ENCODE peak calls at places on chromosomes 13 and 19, in eight cellular contexts. X, S, H, U, I, T, N and F are unnamed samples.

GRCh38 chr13:45242070-45242469 is 41.2 kb upstream of the KCTD4 start:
- DNase-seq in U (no peak), I (no peak), H (no peak), N (no peak), T (no peak), S (no peak), X (no peak), F (peak; percentile 56)

GRCh38 chr13:34587586-34587985 is 354.5 kb upstream of the NBEA start:
- DNase-seq in X (no peak), N (no peak), S (no peak), H (no peak), I (no peak), T (no peak), U (no peak), F (no peak)

GRCh38 chr13:44191504-44192171 is 182.0 kb upstream of the SERP2 start:
- DNase-seq in X (no peak), T (no peak), I (no peak), U (peak; percentile 27), S (peak; percentile 70), N (peak; percentile 57), H (peak; percentile 61), F (peak; percentile 93)

GRCh38 chr13:85261757-85262346 is 537.4 kb downstream of the SLITRK6 start:
- DNase-seq in U (no peak), N (no peak), T (no peak), X (no peak), I (no peak), H (no peak), S (no peak), F (peak; percentile 0)

GRCh38 chr13:102220681-102221228 is 181.1 kb downstream of the FGF14 start:
- DNase-seq in H (no peak), N (no peak), S (no peak), T (no peak), I (no peak), X (no peak), U (no peak), F (no peak)

GRCh38 chr19:961866-962620 is 22.1 kb upstream of the WDR18 start:
- DNase-seq in X (no peak), H (no peak), I (no peak), N (no peak), S (no peak), U (no peak), T (no peak), F (peak; percentile 34)

GRCh38 chr13:20901668-20902437 is 693 bp downstream of the XPO4 start:
- DNase-seq in S (no peak), N (peak; percentile 27), H (peak; percentile 2), T (no peak), X (no peak), U (no peak), I (no peak), F (peak; percentile 38)

GRCh38 chr19:13318190-13318589 is 168.0 kb downstream of the IER2 start:
- DNase-seq in N (no peak), T (no peak), U (no peak), H (no peak), I (no peak), X (no peak), S (no peak), F (no peak)

GRCh38 chr13:46031581-46032263 is 20.8 kb downstream of the ZC3H13 start:
- DNase-seq in H (no peak), U (no peak), X (no peak), N (no peak), T (no peak), I (no peak), S (no peak), F (peak; percentile 63)

GRCh38 chr19:51422053-51422448 is 4.6 kb upstream of the SIGLEC10 start:
- DNase-seq in N (no peak), S (peak; percentile 53), U (peak; percentile 87), X (no peak), I (peak; percentile 18), H (peak; percentile 12), T (peak; percentile 24), F (peak; percentile 60)

GRCh38 chr19:33472696-33473624 is 48.6 kb downstream of the PEPD start:
- DNase-seq in I (peak; percentile 72), X (no peak), N (no peak), U (no peak), H (peak; percentile 99), S (peak; percentile 74), T (no peak), F (peak; percentile 99)

GRCh38 chr19:19064098-19064722 is 416 bp downstream of the SLC25A42 start:
- DNase-seq in X (no peak), H (no peak), U (no peak), N (no peak), S (no peak), T (peak; percentile 45), I (no peak), F (peak; percentile 14)

GRCh38 chr19:5947435-5947834 is 30.5 kb downstream of the RANBP3 start:
- DNase-seq in H (peak; percentile 27), T (no peak), S (peak; percentile 48), X (no peak), I (no peak), N (peak; percentile 41), U (no peak), F (peak; percentile 93)

GRCh38 chr19:40754611-40755247 is 3.7 kb downstream of the SNRPA start:
- DNase-seq in S (no peak), N (no peak), T (no peak), U (no peak), I (no peak), X (no peak), H (no peak), F (peak; percentile 36)

GRCh38 chr13:53281677-53282076 is 253.1 kb downstream of the OLFM4 start:
- DNase-seq in N (no peak), X (no peak), I (no peak), U (no peak), H (no peak), T (no peak), S (no peak), F (no peak)

GRCh38 chr13:69524459-69525155 is 583.0 kb upstream of the ATXN8OS start:
- DNase-seq in N (no peak), U (no peak), I (no peak), H (no peak), S (no peak), X (no peak), T (no peak), F (no peak)
- TF ChIP-seq CTCF in N (no peak), U (no peak), I (no peak), H (peak; percentile 30), S (peak; percentile 37), X (no peak), T (no peak), F (peak; percentile 10)

DNA sequence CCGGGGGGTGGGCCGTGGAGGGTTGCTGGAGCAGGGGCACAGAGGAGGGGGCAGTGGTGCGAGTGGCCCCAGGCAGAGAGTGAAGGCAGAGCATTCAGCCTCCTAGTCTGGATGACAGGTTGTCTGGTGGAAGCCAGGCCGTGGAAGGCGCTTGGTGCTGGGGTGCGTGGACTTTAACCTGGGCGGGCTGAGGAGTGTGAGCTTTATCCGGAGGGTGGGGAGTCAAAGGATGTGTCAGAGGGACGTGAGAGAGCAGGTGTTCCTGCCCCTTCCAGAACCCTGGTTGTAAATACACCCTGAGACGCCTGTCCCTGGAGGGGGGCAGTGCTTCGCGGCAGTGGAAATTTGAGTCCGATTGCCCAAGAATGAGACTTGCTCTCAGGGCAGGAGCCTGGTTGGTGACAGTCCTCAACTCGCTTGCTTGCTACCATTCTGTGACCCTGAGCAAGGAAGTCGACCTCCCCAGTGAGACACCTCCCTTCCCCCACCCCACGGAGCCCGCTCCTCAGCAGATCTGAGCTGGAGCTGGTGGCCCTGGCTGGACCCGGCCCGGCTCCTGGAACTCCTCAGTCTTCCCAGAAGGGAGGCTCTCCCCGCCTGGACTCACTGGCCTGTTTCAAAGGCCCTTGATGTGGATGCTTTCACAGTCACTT is 2.3 kb downstream of the SPPL2B start:
- DNase-seq in I (no peak), S (no peak), N (peak; percentile 84), X (no peak), U (no peak), T (no peak), H (no peak), F (no peak)
- H3K4me3 ChIP-seq in I (no peak overlapping the region), S (no peak overlapping the region), N (peak overlapping the region; percentile 84), X (no peak overlapping the region), U (no peak overlapping the region), T (no peak overlapping the region), H (no peak overlapping the region), F (no peak overlapping the region)

DNA sequence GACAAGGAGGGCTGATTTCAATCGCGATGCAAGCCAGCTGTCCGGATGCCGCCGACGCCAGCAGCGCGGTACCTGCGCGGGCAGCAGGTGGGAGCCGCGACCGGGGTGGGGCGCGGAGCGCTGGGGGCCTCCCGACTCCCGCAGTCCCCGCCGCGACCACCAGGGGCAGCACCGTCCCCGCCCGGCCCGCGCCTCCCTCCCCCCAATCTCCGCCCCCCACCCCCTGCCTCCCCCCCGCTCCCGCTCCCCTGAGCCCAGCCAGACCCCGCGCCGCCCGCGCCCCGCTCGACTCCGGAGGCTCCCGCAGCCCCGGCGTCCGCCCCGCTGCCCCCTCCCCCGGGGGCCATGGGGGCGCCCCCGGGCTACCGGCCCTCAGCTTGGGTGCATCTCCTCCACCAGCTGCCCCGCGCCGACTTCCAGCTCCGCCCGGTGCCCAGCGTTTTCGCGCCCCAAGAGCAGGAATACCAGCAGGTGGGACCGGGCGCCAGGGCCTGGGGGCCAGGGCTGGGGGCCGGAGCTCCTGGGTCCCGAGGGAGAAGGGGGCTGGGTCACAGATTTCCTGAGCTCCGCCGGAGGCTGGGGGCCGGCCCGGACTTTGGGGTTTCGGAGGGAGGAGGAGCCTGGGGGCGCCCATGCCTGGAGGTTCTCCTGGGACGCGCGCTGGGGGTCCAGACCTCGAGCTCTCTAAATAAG is at the start of gene TTYH1:
- DNase-seq in N (no peak), S (no peak), T (no peak), U (no peak), X (no peak), I (no peak), H (no peak), F (no peak)
- TF ChIP-seq CTCF in N (no peak), S (peak; percentile 83), T (no peak), U (no peak), X (no peak), I (no peak), H (no peak), F (no peak)

GRCh38 chr13:24661713-24662112 is 18.5 kb upstream of the ATP12A start:
- DNase-seq in T (no peak), X (no peak), H (no peak), I (no peak), N (no peak), S (no peak), U (no peak), F (no peak)

GRCh38 chr13:24660023-24660806 is 20.0 kb upstream of the ATP12A start:
- DNase-seq in N (no peak), T (no peak), H (no peak), X (no peak), U (no peak), I (no peak), S (no peak), F (no peak)

GRCh38 chr13:24663089-24663395 is 17.2 kb upstream of the ATP12A start:
- DNase-seq in U (no peak), X (no peak), T (no peak), I (no peak), N (no peak), H (no peak), S (no peak), F (no peak)

GRCh38 chr13:24662195-24663088 is 17.8 kb upstream of the ATP12A start:
- DNase-seq in S (no peak), U (no peak), N (no peak), T (no peak), X (no peak), I (no peak), H (no peak), F (no peak)

DNA sequence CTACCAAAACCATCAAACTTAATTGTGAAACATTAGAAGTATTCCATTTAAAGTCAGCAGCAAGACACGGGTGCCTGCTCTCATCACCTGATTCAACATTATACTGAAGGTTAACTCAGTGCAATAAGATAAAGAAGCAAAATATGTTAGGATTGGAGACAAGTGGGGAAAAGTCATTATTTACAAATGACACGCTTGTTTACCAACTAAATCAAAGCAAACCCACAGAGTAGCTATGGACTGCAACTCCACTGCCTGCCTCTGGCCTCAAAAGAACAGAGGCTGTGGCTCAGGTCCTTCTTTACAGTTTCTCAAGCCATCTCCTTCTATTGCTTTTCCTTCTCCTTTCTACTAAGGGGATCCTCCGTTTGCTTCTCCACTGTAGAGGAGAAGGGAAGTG is 21.0 kb upstream of the ATP12A start:
- DNase-seq in N (no peak), U (no peak), I (no peak), T (no peak), S (no peak), X (no peak), H (no peak), F (no peak)
- H3K4me3 ChIP-seq in N (no peak overlapping the region), U (no peak overlapping the region), I (no peak overlapping the region), T (no peak overlapping the region), S (no peak overlapping the region), X (no peak overlapping the region), H (no peak overlapping the region), F (no peak overlapping the region)